ENCODE peak calls at places on chromosomes 6 and 20, in ten cellular contexts. I is cortex of kidney; W is central memory CD4-positive, alpha-beta T cell; Y is lower leg skin; C is NCI-H2029 treated with DMSO at 0.1 percent for 48 hours; Z is kidney tubule cell; H is foreskin fibroblast; N is PC-3; U is GM06990; M is caudate nucleus. K is an unnamed sample.
A peak's percentile ranks its signal among the peaks of the same experiment; 100 is the strongest.

GRCh38 chr6:100116409-100117194 is 122.6 kb upstream of the MCHR2 start:
- DNase-seq in N (peak; percentile 79), Z (peak; percentile 73), H (peak; percentile 89), U (peak; percentile 9), Y (peak; percentile 36), W (no peak), C (peak; percentile 60), M (no peak), I (no peak), K (peak; percentile 60)

GRCh38 chr20:61789329-61789728 is 276.4 kb downstream of the TAF4 start:
- DNase-seq in N (no peak), M (no peak), W (no peak), I (no peak), C (no peak), Z (no peak), U (no peak), Y (peak; percentile 25), H (no peak), K (no peak)

GRCh38 chr20:60143450-60143849 is 185.2 kb downstream of the CDH26 start:
- DNase-seq in I (no peak), M (no peak), C (no peak), N (no peak), W (no peak), Y (no peak), H (no peak), Z (no peak), U (no peak), K (no peak)

GRCh38 chr20:48224531-48224930 is 439.2 kb upstream of the SULF2 start:
- DNase-seq in I (no peak), W (no peak), H (no peak), M (no peak), Z (no peak), C (no peak), U (no peak), N (no peak), Y (no peak), K (no peak)

GRCh38 chr6:63589955-63590411 is 17.7 kb downstream of the LOC128125822 start:
- DNase-seq in U (no peak), I (no peak), Y (no peak), Z (no peak), H (peak; percentile 17), N (no peak), C (no peak), W (no peak), M (no peak), K (no peak)

GRCh38 chr20:3074812-3075211 is 3.4 kb downstream of the OXT start:
- DNase-seq in U (no peak), Z (no peak), I (no peak), W (no peak), Y (no peak), H (no peak), C (no peak), N (peak; percentile 38), M (no peak), K (no peak)

GRCh38 chr20:40966516-40967185 is 62.0 kb upstream of the TOP1 start:
- DNase-seq in Z (no peak), U (no peak), W (no peak), C (no peak), M (no peak), N (no peak), I (no peak), Y (no peak), H (peak; percentile 26), K (no peak)

GRCh38 chr6:105302617-105303128 is 100.2 kb downstream of the PREP start:
- DNase-seq in I (no peak), M (no peak), N (peak; percentile 34), Z (no peak), H (peak; percentile 37), U (no peak), C (peak; percentile 53), W (no peak), Y (no peak), K (no peak)

GRCh38 chr6:137738931-137739504 is 128.0 kb upstream of the TNFAIP3 start:
- DNase-seq in H (no peak), W (no peak), U (no peak), Z (no peak), N (no peak), Y (no peak), I (no peak), M (no peak), C (no peak), K (no peak)

GRCh38 chr6:126548301-126548700 is 208.4 kb downstream of the CENPW start:
- DNase-seq in U (no peak), H (peak; percentile 4), Y (no peak), W (no peak), Z (no peak), M (no peak), C (no peak), N (no peak), I (no peak), K (no peak)

GRCh38 chr20:15440249-15440820 is 1102.9 kb upstream of the FLRT3 start:
- DNase-seq in H (no peak), N (no peak), M (no peak), W (no peak), Y (no peak), I (no peak), Z (no peak), C (no peak), U (peak; percentile 3), K (no peak)

GRCh38 chr6:53361549-53362031 is 12.8 kb upstream of the ELOVL5 start:
- DNase-seq in M (no peak), Y (no peak), U (peak; percentile 57), Z (peak; percentile 77), N (peak; percentile 55), I (no peak), C (peak; percentile 29), H (peak; percentile 83), W (peak; percentile 90), K (no peak)

GRCh38 chr20:33444797-33445560 is 1.4 kb upstream of the SNTA1 start:
- DNase-seq in I (no peak), M (no peak), Y (no peak), C (no peak), N (peak; percentile 48), Z (peak; percentile 29), W (no peak), U (no peak), H (peak; percentile 41), K (no peak)

GRCh38 chr6:13697857-13698256 is 13.8 kb downstream of the RANBP9 start:
- DNase-seq in C (no peak), I (no peak), U (no peak), Y (no peak), H (peak; percentile 19), W (no peak), Z (no peak), N (no peak), M (no peak), K (no peak)

GRCh38 chr20:17558154-17558940 is 11.5 kb upstream of the DSTN start:
- DNase-seq in I (no peak), W (no peak), N (peak; percentile 95), Z (peak; percentile 88), C (no peak), M (no peak), U (no peak), Y (peak; percentile 51), H (peak; percentile 87), K (peak; percentile 77)

GRCh38 chr6:145813285-145814034 is 1.1 kb downstream of the FBXO30 start:
- DNase-seq in M (no peak), U (peak; percentile 7), I (no peak), N (peak; percentile 72), Z (peak; percentile 49), W (no peak), H (peak; percentile 79), Y (no peak), C (no peak), K (no peak)

GRCh38 chr6:170048615-170049256 is 242.1 kb downstream of the DLL1 start:
- DNase-seq in I (no peak), H (peak; percentile 52), U (no peak), N (peak; percentile 35), M (no peak), Y (peak; percentile 67), W (no peak), Z (no peak), C (no peak), K (no peak)

GRCh38 chr6:41767112-41767946 is 12.4 kb downstream of the FRS3 start:
- DNase-seq in Y (peak; percentile 63), C (no peak), W (no peak), H (peak; percentile 96), Z (peak; percentile 70), U (no peak), N (peak; percentile 93), M (no peak), I (no peak), K (peak; percentile 26)

K was measured in NCI-H510A treated with DMSO at 0.1 percent for 48 hours.